ENCODE peak calls at places on chromosomes 12 and 14, in eight cellular contexts. N is colonic mucosa, S is SJSA1, M is tibial artery, Q is RWPE1, T is endothelial cell of umbilical vein, O is psoas muscle, P is heart left ventricle. K is an unnamed sample.

GRCh38 chr14:90293766-90294471 is 37.6 kb downstream of the PSMC1 start:
- DNase-seq in N (no peak), S (no peak), M (no peak), Q (no peak), T (no peak), O (no peak), P (no peak), K (no peak)

GRCh38 chr14:77347746-77348145 is 26.9 kb downstream of the GSTZ1 start:
- DNase-seq in N (no peak), S (no peak), M (no peak), Q (no peak), T (no peak), O (no peak), P (no peak), K (no peak)

GRCh38 chr14:83765200-83765599 is 1764.7 kb upstream of the FLRT2 start:
- DNase-seq in N (no peak), S (no peak), M (no peak), Q (no peak), T (no peak), O (no peak), P (no peak), K (no peak)

GRCh38 chr12:111448266-111448830 is 42.6 kb downstream of the SH2B3 start:
- DNase-seq in N (peak), S (no peak), M (no peak), Q (no peak), T (no peak), O (no peak), P (no peak), K (no peak)

GRCh38 chr12:42213954-42214426 is 24.1 kb downstream of the YAF2 start:
- DNase-seq in N (no peak), S (no peak), M (peak), Q (no peak), T (peak), O (no peak), P (no peak), K (no peak)

GRCh38 chr14:95516554-95517209 is at the start of gene SYNE3:
- DNase-seq in N (peak), S (no peak), M (peak), Q (peak), T (no peak), O (peak), P (peak), K (peak)

GRCh38 chr14:100845341-100845740 is 19.4 kb downstream of the MEG3 start:
- DNase-seq in N (no peak), S (no peak), M (no peak), Q (no peak), T (no peak), O (no peak), P (peak), K (no peak)

GRCh38 chr12:25249951-25250738 is 584 bp downstream of the KRAS start:
- DNase-seq in N (peak), S (peak), M (peak), Q (peak), T (peak), O (peak), P (peak), K (peak)

GRCh38 chr12:47102845-47103666 is 23.3 kb upstream of the AMIGO2 start:
- DNase-seq in N (no peak), S (no peak), M (no peak), Q (no peak), T (no peak), O (no peak), P (no peak), K (peak)

GRCh38 chr12:95767703-95768102 is 22.9 kb downstream of the NTN4 start:
- DNase-seq in N (no peak), S (no peak), M (no peak), Q (no peak), T (no peak), O (no peak), P (no peak), K (no peak)

GRCh38 chr14:52365071-52365470 is 51.0 kb downstream of the PTGER2 start:
- DNase-seq in N (no peak), S (no peak), M (no peak), Q (no peak), T (no peak), O (no peak), P (no peak), K (no peak)

GRCh38 chr14:59118171-59118570 is 70.3 kb upstream of the DAAM1 start:
- DNase-seq in N (no peak), S (no peak), M (no peak), Q (no peak), T (no peak), O (no peak), P (no peak), K (no peak)

GRCh38 chr14:66514206-66514605 is 6.3 kb downstream of the GPHN start:
- DNase-seq in N (no peak), S (no peak), M (no peak), Q (peak), T (no peak), O (no peak), P (no peak), K (no peak)

GRCh38 chr12:113891737-113892520 is 74.2 kb downstream of the RBM19 start:
- DNase-seq in N (no peak), S (peak), M (no peak), Q (no peak), T (peak), O (no peak), P (no peak), K (no peak)

GRCh38 chr12:132402831-132403416 is 73.5 kb upstream of the GALNT9 start:
- DNase-seq in N (no peak), S (no peak), M (no peak), Q (no peak), T (no peak), O (peak), P (peak), K (no peak)

GRCh38 chr12:57242691-57243454 is 8.1 kb downstream of the STAC3 start:
- DNase-seq in N (peak), S (peak), M (no peak), Q (peak), T (peak), O (peak), P (peak), K (peak)

DNA sequence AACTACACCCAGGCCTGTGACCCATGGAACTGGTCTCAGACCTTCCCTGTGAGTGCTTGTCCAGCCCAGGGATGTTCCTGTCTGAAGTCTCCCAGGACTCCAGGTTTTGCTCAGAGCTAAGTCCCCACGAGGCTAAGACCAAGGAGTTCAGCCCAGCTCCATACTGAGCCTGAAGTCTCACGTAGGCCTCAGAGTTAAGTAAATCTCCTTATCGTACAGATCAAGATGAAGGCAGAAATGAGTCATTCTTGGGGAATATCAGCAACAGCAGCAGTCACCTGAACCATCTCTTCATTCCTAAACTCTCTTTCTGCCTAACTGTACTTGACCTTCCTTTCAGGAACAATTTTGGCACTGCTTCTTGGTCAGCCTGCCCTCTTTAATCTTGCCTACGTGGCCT is 139.9 kb downstream of the ANO6 start:
- DNase-seq in N (no peak), S (no peak), M (no peak), Q (no peak), T (no peak), O (no peak), P (no peak), K (no peak)
- H3K27ac ChIP-seq in N (no peak), S (no peak), M (peak), Q (no peak), T (no peak), O (peak), P (no peak), K (peak)

GRCh38 chr14:106841701-106842100 is 1315.3 kb downstream of the TMEM121 start:
- DNase-seq in N (no peak), S (no peak), M (no peak), Q (peak), T (no peak), O (no peak), P (no peak), K (no peak)
- H3K27ac ChIP-seq in N (no peak), S (no peak), M (no peak), Q (no peak), T (no peak), O (no peak), P (no peak), K (no peak)

DNA sequence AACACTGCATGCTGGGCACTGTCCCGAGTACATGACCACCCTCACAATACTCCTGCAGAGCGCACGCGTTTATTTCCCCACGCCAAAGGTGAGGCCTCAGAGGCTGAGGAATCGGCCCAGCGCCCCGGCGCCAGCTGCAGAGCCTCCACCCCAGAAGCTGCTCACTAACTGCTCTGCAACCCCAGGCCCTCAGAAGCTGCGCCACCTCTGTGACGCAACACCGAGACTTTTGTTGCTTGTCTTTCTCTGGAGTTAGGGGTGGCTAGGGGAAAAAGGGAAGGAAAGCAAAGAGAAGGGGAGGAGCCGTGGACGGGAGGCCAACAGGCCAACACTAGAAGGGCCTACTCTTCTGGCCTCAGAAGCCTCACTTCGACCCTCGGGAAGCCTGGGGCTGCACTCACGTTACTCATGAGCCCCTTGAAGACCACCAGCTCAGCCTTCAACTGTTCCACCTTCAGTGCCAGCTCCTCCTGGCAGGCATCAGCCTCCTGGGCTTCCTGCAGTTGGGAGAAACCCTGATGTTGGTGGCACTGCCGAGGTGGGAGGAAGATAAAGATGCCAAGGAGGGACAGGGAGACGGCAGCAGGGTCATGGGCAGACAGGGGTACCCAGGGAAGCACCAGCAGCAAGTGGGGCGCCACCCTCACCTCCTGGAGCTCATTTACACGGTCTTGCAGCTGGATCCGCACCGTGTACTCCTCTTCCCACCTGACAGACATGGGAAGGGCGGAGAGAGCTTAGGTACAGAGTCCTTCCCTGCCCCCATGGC is 5.4 kb downstream of the IFFO1 start:
- DNase-seq in N (no peak), S (no peak), M (no peak), Q (no peak), T (no peak), O (no peak), P (peak), K (no peak)
- H3K27ac ChIP-seq in N (peak), S (no peak), M (peak), Q (peak), T (no peak), O (peak), P (peak), K (no peak)

DNA sequence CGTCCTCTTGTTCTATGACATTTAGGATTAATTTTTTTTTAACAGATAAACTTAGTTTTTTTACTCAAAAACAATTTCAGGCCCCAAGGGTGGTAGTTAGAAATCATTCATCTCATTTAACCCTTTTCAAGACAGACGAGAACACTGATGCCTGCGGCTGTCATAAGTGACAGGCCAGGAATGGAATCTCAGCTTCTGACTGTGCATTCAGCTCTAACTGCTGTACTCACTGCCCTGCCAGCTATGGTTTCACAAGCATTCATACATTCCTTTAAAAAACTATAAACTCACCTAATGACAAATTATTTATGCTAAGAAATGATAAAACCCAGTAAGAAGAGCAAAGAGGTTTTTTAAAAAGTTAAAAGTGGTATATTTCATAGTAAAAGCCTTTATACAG is 8.8 kb downstream of the DENND5B start:
- DNase-seq in N (no peak), S (peak), M (no peak), Q (peak), T (no peak), O (no peak), P (no peak), K (no peak)
- H3K27ac ChIP-seq in N (no peak), S (peak), M (no peak), Q (no peak), T (no peak), O (no peak), P (no peak), K (no peak)

DNA sequence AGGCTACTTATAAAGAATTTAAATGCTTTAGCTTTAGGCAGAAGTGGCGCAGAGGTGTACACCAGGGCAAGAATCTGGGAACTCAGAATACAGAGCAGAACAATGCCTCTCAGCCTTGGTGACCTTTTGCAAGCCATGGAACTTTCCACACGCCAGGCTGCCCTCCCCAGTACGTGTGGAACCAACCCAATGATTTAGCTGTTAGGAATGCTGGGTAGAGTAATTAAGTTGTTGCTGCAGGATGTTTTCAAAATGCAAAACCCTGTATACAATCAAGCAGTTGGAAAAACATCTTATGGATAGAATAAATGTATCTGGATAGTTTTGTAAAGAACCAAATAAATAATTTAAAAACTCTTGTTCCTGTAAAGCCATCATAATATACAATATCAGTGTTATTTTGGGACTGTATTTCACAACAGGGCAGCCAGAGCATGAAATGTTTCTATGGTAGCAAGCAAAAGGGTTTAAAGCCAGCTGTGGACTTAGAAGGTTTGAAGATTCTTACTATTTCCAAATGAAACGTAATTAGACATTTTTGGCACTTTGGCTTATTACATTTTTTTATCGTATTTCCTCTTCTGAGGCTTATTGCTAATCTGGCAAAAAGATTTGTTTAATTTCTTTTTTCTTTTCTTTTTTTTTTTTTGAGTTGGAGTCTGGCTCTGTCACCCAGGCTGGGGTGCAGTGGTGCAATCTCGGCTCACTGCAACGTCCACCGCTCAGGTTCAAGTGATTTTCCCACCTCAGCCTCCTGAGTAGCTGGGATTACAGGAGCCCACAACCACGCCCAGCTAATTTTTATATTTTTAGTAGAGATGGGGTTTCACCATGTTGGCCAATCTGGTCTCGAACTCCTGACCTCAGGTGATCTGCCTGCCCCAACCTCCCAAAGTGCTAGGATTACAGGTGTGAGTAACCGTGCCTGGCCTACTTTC is 19.6 kb downstream of the PPP1R36 start:
- DNase-seq in N (no peak), S (peak), M (peak), Q (peak), T (peak), O (peak), P (no peak), K (peak)
- H3K27ac ChIP-seq in N (no peak), S (peak), M (peak), Q (peak), T (no peak), O (peak), P (peak), K (no peak)

GRCh38 chr14:67619446-67620216 is at the start of gene ARG2:
- DNase-seq in N (peak), S (peak), M (peak), Q (peak), T (peak), O (peak), P (peak), K (peak)

GRCh38 chr14:67620217-67620789 is 583 bp downstream of the ARG2 start:
- DNase-seq in N (peak), S (no peak), M (no peak), Q (peak), T (peak), O (no peak), P (no peak), K (peak)

GRCh38 chr14:67623114-67623513 is 3.4 kb downstream of the ARG2 start:
- DNase-seq in N (no peak), S (no peak), M (no peak), Q (peak), T (peak), O (no peak), P (no peak), K (no peak)

GRCh38 chr14:67618617-67619063 is 1.1 kb upstream of the ARG2 start:
- DNase-seq in N (peak), S (peak), M (no peak), Q (peak), T (peak), O (no peak), P (no peak), K (no peak)

GRCh38 chr14:67622675-67623074 is 3.0 kb downstream of the ARG2 start:
- DNase-seq in N (no peak), S (peak), M (peak), Q (peak), T (peak), O (no peak), P (no peak), K (no peak)
- H3K27ac ChIP-seq in N (peak), S (peak), M (peak), Q (no peak), T (peak), O (peak), P (no peak), K (no peak)